ENCODE peak calls at places on chromosome 16, in seven cellular contexts. H is lung, L is left ventricle myocardium inferior, W is tibial artery, V is suprapubic skin, C is OCI-LY7, G is mesendoderm. Z is an unnamed sample. For H3K4me1, the result is how much of the 10 kb centered on the place peaks cover.

GRCh38 chr16:85477801-85478363 is 135.2 kb upstream of the GSE1 start:
- DNase-seq in H (no peak), L (no peak), W (no peak), V (no peak), C (no peak), G (no peak), Z (no peak)

GRCh38 chr16:1042776-1043349 is 29.7 kb upstream of the SSTR5 start:
- DNase-seq in H (no peak), L (no peak), W (no peak), V (no peak), C (no peak), G (no peak), Z (no peak)

GRCh38 chr16:27805828-27806351 is 255.9 kb downstream of the KATNIP start:
- DNase-seq in H (no peak), L (no peak), W (no peak), V (no peak), C (no peak), G (peak), Z (no peak)

GRCh38 chr16:9849697-9850245 is 332.5 kb downstream of the GRIN2A start:
- DNase-seq in H (no peak), L (no peak), W (no peak), V (no peak), C (no peak), G (no peak), Z (no peak)

GRCh38 chr16:75064403-75065148 is 52.0 kb downstream of the LDHD start:
- DNase-seq in H (peak), L (no peak), W (no peak), V (no peak), C (no peak), G (no peak), Z (no peak)

GRCh38 chr16:84687715-84688114 is 12.1 kb upstream of the USP10 start:
- DNase-seq in H (no peak), L (no peak), W (no peak), V (no peak), C (peak), G (no peak), Z (peak)

GRCh38 chr16:74862743-74863244 is 88.2 kb upstream of the FA2H start:
- DNase-seq in H (no peak), L (no peak), W (no peak), V (no peak), C (peak), G (peak), Z (no peak)

GRCh38 chr16:13999895-14000425 is 71.2 kb upstream of the MRTFB start:
- DNase-seq in H (no peak), L (peak), W (no peak), V (no peak), C (no peak), G (no peak), Z (no peak)

GRCh38 chr16:28097500-28097899 is 34.0 kb upstream of the GSG1L start:
- DNase-seq in H (no peak), L (no peak), W (no peak), V (peak), C (no peak), G (no peak), Z (peak)

GRCh38 chr16:71894229-71894920 is 956 bp upstream of the IST1 start:
- DNase-seq in H (peak), L (peak), W (peak), V (no peak), C (peak), G (peak), Z (peak)

GRCh38 chr16:80936410-80936809 is 70.3 kb downstream of the CMC2 start:
- DNase-seq in H (no peak), L (no peak), W (no peak), V (no peak), C (no peak), G (no peak), Z (no peak)

GRCh38 chr16:27174007-27174406 is 29.3 kb upstream of the KDM8 start:
- DNase-seq in H (no peak), L (no peak), W (no peak), V (no peak), C (peak), G (no peak), Z (no peak)

GRCh38 chr16:55478827-55479559 is at the start of gene MMP2:
- DNase-seq in H (peak), L (peak), W (peak), V (peak), C (no peak), G (peak), Z (peak)

GRCh38 chr16:54630284-54630967 is 300.2 kb upstream of the IRX5 start:
- DNase-seq in H (no peak), L (no peak), W (no peak), V (no peak), C (no peak), G (no peak), Z (no peak)

GRCh38 chr16:29807426-29808218 is 1.3 kb downstream of the MAZ start:
- DNase-seq in H (peak), L (peak), W (peak), V (peak), C (peak), G (peak), Z (peak)

GRCh38 chr16:29806641-29807425 is 504 bp downstream of the MAZ start:
- DNase-seq in H (no peak), L (peak), W (no peak), V (peak), C (peak), G (peak), Z (peak)

GRCh38 chr16:29805232-29806095 is 865 bp upstream of the MAZ start:
- DNase-seq in H (peak), L (peak), W (peak), V (peak), C (peak), G (peak), Z (peak)

GRCh38 chr16:29804455-29805231 is 1.7 kb upstream of the MAZ start:
- DNase-seq in H (no peak), L (peak), W (peak), V (peak), C (peak), G (peak), Z (peak)

GRCh38 chr16:29806096-29806579 is at the start of gene MAZ:
- DNase-seq in H (no peak), L (no peak), W (no peak), V (no peak), C (peak), G (no peak), Z (no peak)
- H3K4me1 ChIP-seq in H (under half), L (half or more), W (half or more), V (half or more), C (half or more), G (under half), Z (half or more)

DNA sequence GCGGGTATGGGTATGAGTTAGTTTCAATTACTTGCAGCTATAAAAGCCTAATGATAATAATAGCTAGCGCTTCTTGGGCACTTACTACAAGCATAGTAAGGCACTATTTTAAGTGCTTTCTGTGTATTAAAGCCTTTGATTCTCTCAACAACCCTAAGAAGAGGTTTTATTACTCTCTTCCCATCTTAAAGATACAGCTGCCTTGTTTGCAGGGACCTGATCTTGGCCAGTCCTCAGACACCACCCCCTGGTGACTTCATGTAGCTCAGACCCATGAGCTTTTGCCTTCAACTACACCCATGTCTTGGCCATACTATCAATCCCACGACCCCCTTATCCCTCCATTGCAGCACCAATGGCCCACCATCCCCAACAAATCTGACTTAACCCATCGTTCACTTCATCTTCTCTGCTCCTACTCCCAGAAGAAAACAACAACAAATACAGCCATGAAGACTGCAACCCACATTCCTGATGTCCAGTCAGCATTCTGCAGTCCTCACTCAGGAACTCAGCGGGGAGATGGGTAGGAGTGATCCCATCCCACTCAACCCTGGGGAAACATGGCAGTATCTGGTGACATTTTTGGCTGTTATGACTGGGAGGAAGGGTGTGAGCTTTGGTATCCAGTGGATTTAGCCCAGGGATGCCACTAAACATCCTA is 4.2 kb downstream of the GGA2 start:
- DNase-seq in H (no peak), L (no peak), W (no peak), V (no peak), C (peak), G (no peak), Z (no peak)
- H3K4me1 ChIP-seq in H (under half), L (half or more), W (half or more), V (half or more), C (half or more), G (under half), Z (under half)

GRCh38 chr16:89765292-89765810 is 44.0 kb downstream of the ZNF276 start:
- DNase-seq in H (no peak), L (no peak), W (no peak), V (no peak), C (no peak), G (no peak), Z (no peak)
- H3K4me1 ChIP-seq in H (under half), L (under half), W (under half), V (under half), C (under half), G (under half), Z (under half)

DNA sequence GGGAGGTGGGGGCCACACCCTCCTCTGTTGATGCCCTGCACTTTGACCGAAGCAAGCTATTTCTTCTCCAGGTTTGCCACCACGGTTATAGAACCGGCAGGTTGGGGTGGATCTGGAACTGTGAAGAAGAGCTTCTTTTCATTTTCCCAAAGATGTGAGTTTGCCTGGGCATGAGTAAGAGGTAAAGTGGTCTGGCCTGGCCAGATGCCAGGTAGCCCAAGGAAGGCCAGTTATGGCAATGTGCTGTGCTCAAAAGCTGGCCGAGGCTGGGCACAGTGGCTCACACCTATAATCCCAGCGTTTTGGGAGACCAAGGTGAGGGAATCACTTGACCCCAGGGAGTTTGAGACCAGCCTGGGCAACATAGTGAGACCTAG is 18.7 kb downstream of the ATP6V0D1 start:
- DNase-seq in H (no peak), L (no peak), W (no peak), V (no peak), C (no peak), G (no peak), Z (no peak)
- H3K4me1 ChIP-seq in H (half or more), L (half or more), W (half or more), V (half or more), C (under half), G (under half), Z (half or more)

DNA sequence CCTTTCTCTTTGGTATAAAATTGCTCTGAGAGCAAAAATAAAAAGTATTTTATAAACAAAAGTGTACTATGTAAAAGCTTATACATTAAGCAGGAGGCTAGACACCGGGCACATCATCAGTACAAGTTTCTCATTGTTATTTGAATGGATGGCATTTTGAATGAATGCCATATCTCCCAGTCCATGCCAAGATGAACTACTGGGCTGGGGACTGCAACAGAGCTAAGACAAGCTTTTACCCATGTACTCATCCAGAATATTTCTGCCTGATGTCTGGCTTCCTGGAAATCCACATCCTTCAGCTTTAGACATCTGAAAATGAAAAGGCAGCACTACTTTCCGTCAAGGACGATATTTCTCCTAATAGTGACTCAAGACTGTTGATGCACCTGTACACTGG is 174.0 kb downstream of the CDH8 start:
- DNase-seq in H (no peak), L (no peak), W (no peak), V (no peak), C (no peak), G (no peak), Z (no peak)
- H3K4me1 ChIP-seq in H (under half), L (under half), W (under half), V (under half), C (under half), G (under half), Z (under half)

DNA sequence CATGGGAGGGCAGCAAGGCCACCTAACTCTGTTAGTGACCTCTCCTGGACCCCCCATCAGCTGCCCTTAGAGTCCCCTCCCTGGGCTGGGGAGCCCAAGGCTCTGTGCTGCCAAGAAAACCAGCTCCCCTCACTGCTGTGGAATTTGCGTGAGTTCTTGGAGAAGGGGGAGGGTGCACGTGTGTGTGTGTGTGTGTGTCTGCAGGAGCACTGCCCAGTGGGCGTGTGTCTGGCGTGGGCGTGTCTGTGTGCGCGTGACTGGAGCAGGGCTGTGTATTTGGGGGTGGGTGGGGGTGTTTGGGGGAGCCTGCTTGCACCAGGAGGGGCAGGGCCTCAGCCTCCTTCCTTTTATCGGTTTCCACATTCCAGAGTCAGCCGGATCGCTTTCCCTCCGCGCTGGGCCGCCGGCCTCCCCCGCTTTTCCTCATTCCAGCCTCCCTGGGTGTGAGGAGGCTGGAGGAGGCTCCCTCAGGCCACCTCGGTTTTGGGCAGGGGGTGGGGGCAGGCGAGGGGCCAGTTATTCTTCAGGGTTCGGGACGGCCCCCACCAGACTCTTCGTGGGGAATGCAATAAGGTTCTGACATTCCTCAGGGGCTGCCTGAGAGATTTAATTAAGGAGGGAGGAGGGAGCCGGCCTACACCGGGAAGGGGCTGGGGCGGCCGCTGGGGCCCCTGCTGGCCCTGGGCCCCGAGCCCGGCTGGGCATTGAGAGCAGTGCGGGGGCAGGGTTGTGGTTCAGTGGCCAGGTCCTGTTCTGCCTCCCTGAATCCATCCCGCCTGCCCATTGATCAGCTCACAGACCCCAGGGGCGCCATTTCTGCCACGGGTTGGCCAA is 2.5 kb downstream of the VASN start:
- DNase-seq in H (peak), L (peak), W (peak), V (peak), C (no peak), G (peak), Z (peak)
- H3K4me1 ChIP-seq in H (under half), L (half or more), W (half or more), V (half or more), C (under half), G (under half), Z (under half)

GRCh38 chr16:68070249-68070725 is 14.9 kb upstream of the NFATC3 start:
- DNase-seq in H (no peak), L (no peak), W (no peak), V (no peak), C (peak), G (no peak), Z (no peak)
- H3K4me1 ChIP-seq in H (under half), L (under half), W (under half), V (under half), C (half or more), G (under half), Z (under half)

Z was measured in sigmoid colon.